ENCODE peak calls at places on chromosome 22, in eight cellular contexts. Q is mucosa of descending colon, A is body of pancreas, P is B cell, X is esophagus squamous epithelium, G is H9, T is Peyer's patch, V is cardiac fibroblast. L is an unnamed sample.
A peak's percentile ranks its signal among the peaks of the same experiment; 100 is the strongest.

GRCh38 chr22:25622011-25622410 is 57.5 kb downstream of the GRK3 start:
- DNase-seq in Q (no peak), A (peak; percentile 13), P (no peak), X (no peak), G (no peak), T (no peak), V (peak; percentile 24), L (no peak)

GRCh38 chr22:49658902-49659280 is 168.8 kb downstream of the BRD1 start:
- DNase-seq in Q (no peak), A (no peak), P (no peak), X (no peak), G (no peak), T (peak; percentile 11), V (no peak), L (no peak)

GRCh38 chr22:32803020-32803758 is 1.7 kb downstream of the TIMP3 start:
- DNase-seq in Q (no peak), A (no peak), P (no peak), X (no peak), G (no peak), T (no peak), V (no peak), L (no peak)

GRCh38 chr22:33240901-33241300 is 182.7 kb upstream of the SYN3 start:
- DNase-seq in Q (no peak), A (no peak), P (no peak), X (no peak), G (no peak), T (no peak), V (peak; percentile 2), L (no peak)

GRCh38 chr22:50112151-50113118 is 22.6 kb downstream of the MOV10L1 start:
- DNase-seq in Q (no peak), A (no peak), P (no peak), X (no peak), G (no peak), T (no peak), V (peak; percentile 90), L (no peak)

GRCh38 chr22:48651036-48651890 is 1176.4 kb downstream of the BRD1 start:
- DNase-seq in Q (peak; percentile 14), A (no peak), P (no peak), X (no peak), G (no peak), T (no peak), V (no peak), L (no peak)

GRCh38 chr22:44532466-44533025 is 34.5 kb upstream of the RTL6 start:
- DNase-seq in Q (no peak), A (no peak), P (no peak), X (no peak), G (no peak), T (no peak), V (no peak), L (no peak)

GRCh38 chr22:33272866-33273265 is 214.7 kb upstream of the SYN3 start:
- DNase-seq in Q (no peak), A (no peak), P (peak; percentile 49), X (no peak), G (no peak), T (no peak), V (no peak), L (peak; percentile 29)

GRCh38 chr22:37454857-37455686 is 27.8 kb upstream of the ELFN2 start:
- DNase-seq in Q (no peak), A (peak; percentile 56), P (no peak), X (no peak), G (no peak), T (no peak), V (peak; percentile 89), L (no peak)

GRCh38 chr22:50532353-50532700 is 2.5 kb upstream of the TYMP start:
- DNase-seq in Q (no peak), A (no peak), P (no peak), X (no peak), G (no peak), T (no peak), V (no peak), L (no peak)

GRCh38 chr22:23777776-23778575 is 5.3 kb downstream of the MMP11 start:
- DNase-seq in Q (no peak), A (no peak), P (no peak), X (no peak), G (no peak), T (no peak), V (no peak), L (no peak)

GRCh38 chr22:40813912-40814315 is 5.2 kb downstream of the SLC25A17 start:
- DNase-seq in Q (no peak), A (no peak), P (no peak), X (no peak), G (no peak), T (no peak), V (no peak), L (no peak)

GRCh38 chr22:23580586-23581251 is 629 bp upstream of the IGLL1 start:
- DNase-seq in Q (no peak), A (no peak), P (no peak), X (no peak), G (no peak), T (no peak), V (no peak), L (no peak)

GRCh38 chr22:33049125-33049729 is 9.0 kb downstream of the SYN3 start:
- DNase-seq in Q (peak; percentile 78), A (peak; percentile 80), P (peak; percentile 64), X (no peak), G (peak; percentile 79), T (peak; percentile 59), V (peak; percentile 85), L (peak; percentile 82)

GRCh38 chr22:22888509-22889353 is 1.1 kb downstream of the IGLL5 start:
- DNase-seq in Q (no peak), A (no peak), P (no peak), X (no peak), G (no peak), T (no peak), V (no peak), L (no peak)

GRCh38 chr22:31106001-31106571 is 1.3 kb downstream of the SELENOM start:
- DNase-seq in Q (no peak), A (no peak), P (no peak), X (no peak), G (no peak), T (peak; percentile 55), V (no peak), L (no peak)
- TF ChIP-seq CTCF in Q (no peak), A (no peak), P (no peak), X (no peak), G (no peak), T (no peak), V (peak; percentile 23), L (no peak)

GRCh38 chr22:39382410-39382809 is 17.2 kb upstream of the TAB1 start:
- DNase-seq in Q (no peak), A (no peak), P (no peak), X (no peak), G (no peak), T (no peak), V (no peak), L (peak; percentile 78)

GRCh38 chr22:39388261-39389011 is 11.1 kb upstream of the TAB1 start:
- DNase-seq in Q (peak; percentile 72), A (peak; percentile 80), P (peak; percentile 87), X (no peak), G (peak; percentile 98), T (peak; percentile 77), V (peak; percentile 90), L (peak; percentile 78)

GRCh38 chr22:39381930-39382329 is 17.6 kb upstream of the TAB1 start:
- DNase-seq in Q (no peak), A (no peak), P (no peak), X (no peak), G (no peak), T (no peak), V (no peak), L (no peak)

GRCh38 chr22:39383841-39384625 is 15.5 kb upstream of the TAB1 start:
- DNase-seq in Q (no peak), A (no peak), P (no peak), X (no peak), G (no peak), T (no peak), V (peak; percentile 28), L (no peak)

DNA sequence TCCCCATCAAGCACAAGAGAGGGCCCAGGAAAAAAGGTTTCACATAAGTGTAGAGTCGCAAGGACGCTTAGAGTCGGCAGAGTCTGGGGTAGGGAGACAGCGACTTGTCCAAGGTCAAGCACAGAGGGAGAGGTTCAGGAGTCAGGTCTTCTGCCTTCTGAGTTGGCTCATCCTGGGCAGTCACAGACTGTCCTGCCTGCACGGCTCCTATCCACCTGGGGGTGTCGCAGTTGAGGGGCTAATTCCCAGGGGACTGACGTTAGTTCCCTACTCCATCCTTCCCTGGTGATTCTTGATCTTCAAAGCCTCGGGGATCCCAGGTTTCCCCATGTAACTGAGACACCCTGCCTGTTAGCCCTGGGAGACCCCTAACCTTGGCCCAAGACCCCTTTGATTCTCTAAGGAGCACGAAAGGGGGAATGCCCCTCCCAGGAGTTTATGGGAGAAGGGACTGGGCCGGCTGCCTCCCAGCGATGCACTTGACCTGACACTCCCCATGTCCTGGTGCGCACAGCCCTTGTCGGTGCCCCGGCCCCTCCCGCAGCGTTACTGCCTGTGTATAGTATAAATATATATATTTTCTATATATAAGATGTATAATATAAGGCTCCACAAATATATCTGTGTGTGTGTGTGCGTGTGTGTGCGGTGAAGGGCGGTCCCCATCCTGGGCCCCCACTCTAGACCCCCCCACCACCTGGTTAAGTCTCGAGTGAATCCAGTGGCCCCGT is 14.7 kb upstream of the TAB1 start:
- DNase-seq in Q (no peak), A (no peak), P (no peak), X (no peak), G (peak; percentile 79), T (no peak), V (peak; percentile 28), L (no peak)
- TF ChIP-seq CTCF in Q (no peak), A (no peak), P (no peak), X (no peak), G (peak; percentile 68), T (no peak), V (peak; percentile 25), L (no peak)

GRCh38 chr22:19801340-19802000 is 40.9 kb downstream of the TBX1 start:
- DNase-seq in Q (no peak), A (no peak), P (no peak), X (no peak), G (no peak), T (no peak), V (no peak), L (no peak)
- TF ChIP-seq CTCF in Q (no peak), A (no peak), P (no peak), X (no peak), G (no peak), T (no peak), V (no peak), L (no peak)

GRCh38 chr22:36334838-36335603 is 52.7 kb downstream of the MYH9 start:
- DNase-seq in Q (no peak), A (peak; percentile 78), P (no peak), X (no peak), G (no peak), T (no peak), V (peak; percentile 62), L (no peak)

GRCh38 chr22:36333632-36334031 is 54.1 kb downstream of the MYH9 start:
- DNase-seq in Q (no peak), A (peak; percentile 71), P (no peak), X (no peak), G (no peak), T (no peak), V (no peak), L (no peak)

GRCh38 chr22:36335621-36336020 is 52.1 kb downstream of the MYH9 start:
- DNase-seq in Q (no peak), A (no peak), P (no peak), X (no peak), G (no peak), T (no peak), V (no peak), L (no peak)

GRCh38 chr22:36332623-36333331 is 55.0 kb downstream of the MYH9 start:
- DNase-seq in Q (peak; percentile 52), A (peak; percentile 73), P (no peak), X (no peak), G (no peak), T (no peak), V (peak; percentile 56), L (peak; percentile 68)

GRCh38 chr22:36334081-36334831 is 53.5 kb downstream of the MYH9 start:
- DNase-seq in Q (no peak), A (no peak), P (no peak), X (no peak), G (peak; percentile 79), T (no peak), V (no peak), L (no peak)
- TF ChIP-seq CTCF in Q (no peak), A (no peak), P (no peak), X (peak; percentile 33), G (peak; percentile 57), T (no peak), V (peak; percentile 23), L (no peak)